ENCODE peak calls at places on chromosomes 11 and 22, in five cellular contexts. J is mammary epithelial cell; F is upper lobe of right lung; V is stimulated activated CD4-positive, alpha-beta T cell treated with anti-CD3 and anti-CD28 coated beads, Interleukin-1b, Interleukin-23, amount 100 ng/mL, for 24 hours; L is hepatic stellate cell. R is an unnamed sample.

GRCh38 chr11:78339483-78339882 is 78.1 kb downstream of the GAB2 start:
- DNase-seq in J (no peak), F (no peak), V (no peak), L (no peak), R (no peak)

GRCh38 chr11:65491163-65491465 is 7.7 kb upstream of the MALAT1 start:
- DNase-seq in J (no peak), F (no peak), V (no peak), L (no peak), R (no peak)

GRCh38 chr22:23457586-23457985 is 122.5 kb downstream of the IGLL1 start:
- DNase-seq in J (no peak), F (peak; percentile 68), V (no peak), L (no peak), R (no peak)

GRCh38 chr22:47663615-47664605 is 901.5 kb downstream of the TBC1D22A start:
- DNase-seq in J (no peak), F (no peak), V (no peak), L (no peak), R (no peak)

GRCh38 chr22:34430386-34430785 is 510.1 kb upstream of the LARGE1 start:
- DNase-seq in J (peak; percentile 84), F (no peak), V (no peak), L (no peak), R (no peak)

GRCh38 chr22:41668971-41669911 is 19.4 kb downstream of the SNU13 start:
- DNase-seq in J (no peak), F (no peak), V (no peak), L (peak; percentile 54), R (peak; percentile 99)

GRCh38 chr11:75592699-75593098 is 30.6 kb downstream of the SERPINH1 start:
- DNase-seq in J (no peak), F (no peak), V (no peak), L (no peak), R (no peak)

GRCh38 chr11:129732926-129733325 is 82.7 kb upstream of the TMEM45B start:
- DNase-seq in J (no peak), F (no peak), V (no peak), L (no peak), R (no peak)

GRCh38 chr22:20762233-20762796 is 11.6 kb upstream of the SERPIND1 start:
- DNase-seq in J (no peak), F (no peak), V (no peak), L (no peak), R (no peak)

GRCh38 chr22:32203181-32204105 is 1.4 kb downstream of the RFPL2 start:
- DNase-seq in J (no peak), F (no peak), V (no peak), L (no peak), R (no peak)

GRCh38 chr11:117851852-117852251 is 24.6 kb downstream of the FXYD6 start:
- DNase-seq in J (no peak), F (no peak), V (no peak), L (no peak), R (no peak)

GRCh38 chr22:28548411-28548810 is 131.2 kb downstream of the TTC28 start:
- DNase-seq in J (no peak), F (no peak), V (no peak), L (no peak), R (no peak)

GRCh38 chr11:79201637-79202347 is 239.0 kb downstream of the TENM4 start:
- DNase-seq in J (peak; percentile 79), F (no peak), V (no peak), L (no peak), R (no peak)

GRCh38 chr11:1373536-1374214 is 16.1 kb upstream of the BRSK2 start:
- DNase-seq in J (no peak), F (no peak), V (no peak), L (peak; percentile 56), R (peak; percentile 77)

GRCh38 chr11:63573881-63574855 is 11.0 kb upstream of the PLAAT2 start:
- DNase-seq in J (peak; percentile 59), F (no peak), V (no peak), L (peak; percentile 60), R (peak; percentile 91)